ENCODE peak calls at places on chromosomes 1 and 21, in eight cellular contexts. G is mucosa of descending colon, R is heart left ventricle, X is progenitor cell of endocrine pancreas, I is fibroblast of villous mesenchyme, Y is fibroblast of the aortic adventitia, T is brain microvascular endothelial cell, P is PC-3. Z is an unnamed sample.

GRCh38 chr1:84750110-84750509 is 59.8 kb upstream of the SSX2IP start:
- DNase-seq in Y (no peak), T (no peak), R (no peak), G (no peak), P (peak), I (no peak), X (no peak), Z (peak)

GRCh38 chr1:98030483-98030882 is 109.6 kb upstream of the DPYD start:
- DNase-seq in R (no peak), X (no peak), G (no peak), P (peak), Y (peak), T (no peak), I (no peak), Z (no peak)

GRCh38 chr1:66383168-66383567 is 150.8 kb upstream of the SGIP1 start:
- DNase-seq in I (no peak), T (no peak), P (no peak), X (no peak), Y (no peak), G (no peak), R (no peak), Z (peak)

GRCh38 chr1:92968138-92969032 is 7.1 kb upstream of the DIPK1A start:
- DNase-seq in I (peak), X (no peak), Y (no peak), R (no peak), G (peak), P (peak), T (no peak), Z (peak)

GRCh38 chr1:240092301-240093119 is 827 bp downstream of the FMN2 start:
- DNase-seq in T (peak), I (peak), Y (peak), P (peak), X (peak), R (peak), G (no peak), Z (peak)

GRCh38 chr21:43585924-43586411 is 73.3 kb downstream of the HSF2BP start:
- DNase-seq in G (no peak), Y (peak), T (peak), X (no peak), I (peak), P (peak), R (no peak), Z (peak)

GRCh38 chr1:244450597-244451538 is 841 bp downstream of the ADSS2 start:
- DNase-seq in T (peak), R (peak), Y (peak), I (peak), G (peak), X (peak), P (peak), Z (peak)

GRCh38 chr1:230831706-230832105 is 36.6 kb downstream of the C1orf198 start:
- DNase-seq in R (no peak), T (no peak), I (peak), G (no peak), Y (peak), X (no peak), P (no peak), Z (no peak)

GRCh38 chr1:210089848-210090247 is 142.7 kb upstream of the SERTAD4 start:
- DNase-seq in I (no peak), T (no peak), Y (peak), X (no peak), R (no peak), G (no peak), P (peak), Z (peak)

GRCh38 chr1:158098256-158098655 is 82.4 kb upstream of the CD1D start:
- DNase-seq in X (no peak), R (no peak), P (no peak), Y (no peak), T (no peak), G (no peak), I (no peak), Z (no peak)

GRCh38 chr1:100924212-100924611 is 28.3 kb downstream of the SLC30A7 start:
- DNase-seq in G (no peak), I (no peak), X (no peak), P (peak), R (no peak), Y (peak), T (peak), Z (no peak)

GRCh38 chr1:154884868-154885706 is 15.0 kb upstream of the KCNN3 start:
- DNase-seq in I (no peak), Y (no peak), R (no peak), G (no peak), T (no peak), X (no peak), P (no peak), Z (no peak)

GRCh38 chr1:39554277-39554676 is 22.3 kb downstream of the PABPC4 start:
- DNase-seq in T (no peak), X (no peak), Y (no peak), G (no peak), I (no peak), R (no peak), P (no peak), Z (no peak)

GRCh38 chr1:48678684-48679083 is 98.0 kb downstream of the BEND5 start:
- DNase-seq in Y (no peak), X (no peak), R (no peak), G (no peak), P (no peak), I (no peak), T (no peak), Z (no peak)

GRCh38 chr1:22816063-22816775 is 105.6 kb downstream of the EPHB2 start:
- DNase-seq in G (no peak), R (no peak), T (no peak), P (no peak), I (no peak), X (no peak), Y (no peak), Z (no peak)

GRCh38 chr1:209715314-209715713 is 10.7 kb downstream of the HSD11B1 start:
- DNase-seq in P (peak), X (no peak), I (no peak), G (no peak), T (no peak), Y (no peak), R (no peak), Z (no peak)

GRCh38 chr1:180504186-180504585 is 1.8 kb upstream of the ACBD6 start:
- DNase-seq in P (no peak), R (no peak), Y (no peak), T (no peak), G (no peak), I (no peak), X (no peak), Z (no peak)

GRCh38 chr1:156129687-156130577 is 15.4 kb downstream of the LMNA start:
- DNase-seq in Y (peak), I (peak), G (peak), R (peak), X (peak), P (peak), T (peak), Z (peak)

GRCh38 chr1:19683351-19683750 is 18.7 kb downstream of the HTR6 start:
- DNase-seq in Y (peak), I (no peak), G (no peak), T (no peak), X (no peak), R (peak), P (no peak), Z (no peak)

GRCh38 chr1:240337795-240338194 is 246.1 kb downstream of the FMN2 start:
- DNase-seq in P (no peak), X (no peak), Y (peak), I (peak), T (peak), G (no peak), R (no peak), Z (peak)

GRCh38 chr1:227901239-227901905 is 46.4 kb downstream of the WNT9A start:
- DNase-seq in Y (no peak), X (no peak), R (peak), G (no peak), T (no peak), P (no peak), I (no peak), Z (no peak)

GRCh38 chr1:26468911-26469310 is 3.3 kb upstream of the HMGN2 start:
- DNase-seq in G (peak), P (no peak), X (no peak), R (no peak), T (no peak), I (no peak), Y (no peak), Z (no peak)

GRCh38 chr1:182189535-182190066 is 128.1 kb upstream of the ZNF648 start:
- DNase-seq in P (no peak), G (no peak), I (no peak), X (no peak), T (no peak), Y (no peak), R (no peak), Z (no peak)

GRCh38 chr1:115242543-115242942 is 95.5 kb downstream of the NGF start:
- DNase-seq in P (no peak), T (no peak), G (no peak), I (no peak), X (no peak), R (no peak), Y (no peak), Z (no peak)

GRCh38 chr1:109482796-109483638 is 688 bp upstream of the ATXN7L2 start:
- DNase-seq in Y (no peak), P (no peak), G (peak), I (no peak), X (peak), R (peak), T (no peak), Z (no peak)

GRCh38 chr1:229905652-229906051 is 161.4 kb upstream of the GALNT2 start:
- DNase-seq in Y (no peak), G (no peak), I (no peak), X (no peak), R (no peak), T (no peak), P (no peak), Z (no peak)

GRCh38 chr1:86499987-86500593 is 31.4 kb downstream of the CLCA1 start:
- DNase-seq in X (no peak), G (no peak), T (no peak), P (peak), I (peak), Y (peak), R (no peak), Z (peak)

GRCh38 chr1:86448670-86449069 is 20.1 kb upstream of the CLCA1 start:
- DNase-seq in I (no peak), G (no peak), T (no peak), P (no peak), Y (peak), R (no peak), X (no peak), Z (no peak)

GRCh38 chr1:237736372-237737029 is 154.2 kb downstream of the ZP4 start:
- DNase-seq in G (peak), X (no peak), R (no peak), Y (no peak), I (peak), T (peak), P (peak), Z (peak)

GRCh38 chr1:84603223-84603622 is 29.0 kb upstream of the CTBS start:
- DNase-seq in I (peak), X (no peak), G (no peak), R (no peak), T (peak), Y (peak), P (peak), Z (no peak)

GRCh38 chr1:242245255-242245654 is 246.4 kb upstream of the MAP1LC3C start:
- DNase-seq in P (no peak), Y (no peak), X (no peak), I (no peak), R (no peak), T (no peak), G (no peak), Z (no peak)

GRCh38 chr1:22738069-22738435 is 27.4 kb downstream of the EPHB2 start:
- DNase-seq in R (no peak), X (no peak), T (no peak), G (no peak), P (no peak), Y (no peak), I (no peak), Z (no peak)

GRCh38 chr1:101781437-101781836 is 215.3 kb downstream of the OLFM3 start:
- DNase-seq in Y (no peak), X (no peak), P (peak), G (peak), R (no peak), I (no peak), T (no peak), Z (peak)

GRCh38 chr1:187928288-187928687 is 1099.5 kb downstream of the PLA2G4A start:
- DNase-seq in Y (peak), I (peak), X (no peak), R (no peak), P (peak), G (no peak), T (peak), Z (peak)
- TF ChIP-seq CTCF in Y (no peak), I (peak), X (peak), R (peak), P (peak), G (no peak), T (peak), Z (peak)

DNA sequence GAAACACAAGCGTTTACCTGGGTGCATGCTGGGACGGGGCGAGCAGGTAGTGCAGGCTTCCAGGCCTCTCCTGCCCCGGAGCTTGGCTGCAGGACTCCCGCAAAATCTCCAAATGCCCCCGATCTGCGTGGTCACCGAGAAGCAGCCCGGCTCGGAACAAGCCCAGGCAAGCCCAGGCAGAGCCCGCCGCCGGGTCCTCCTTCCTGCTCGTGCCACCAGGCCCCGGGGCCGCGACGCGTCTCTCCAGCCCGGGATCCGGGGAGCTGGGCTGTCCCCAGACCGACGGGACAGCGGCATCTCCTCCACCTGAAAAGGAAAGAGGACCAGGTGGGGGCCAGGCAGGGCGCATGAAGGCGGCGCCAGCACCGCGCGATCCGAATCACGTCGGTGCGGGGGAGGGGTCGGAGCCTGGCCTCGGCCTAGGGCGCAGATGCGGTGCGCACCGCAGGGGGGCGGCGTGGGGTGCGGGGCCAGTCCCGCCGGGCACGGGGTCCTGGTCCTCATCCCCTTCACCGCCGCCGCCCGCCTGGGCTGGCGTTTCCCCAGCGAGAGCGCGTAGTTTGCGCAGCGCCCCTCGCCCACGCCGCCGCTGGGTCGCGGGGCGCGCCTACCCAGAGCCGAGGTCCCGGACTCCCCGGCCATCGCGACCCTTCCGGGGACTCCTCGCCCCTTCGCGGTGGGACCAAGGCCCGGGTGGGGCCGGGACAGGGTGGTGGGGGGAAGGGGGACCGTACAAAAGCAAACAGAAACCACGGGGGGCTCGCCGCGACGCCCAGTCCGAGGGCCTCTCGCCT is 52.4 kb upstream of the H6PD start:
- DNase-seq in I (peak), X (peak), P (peak), Y (peak), R (no peak), G (peak), T (no peak), Z (peak)
- TF ChIP-seq CTCF in I (peak), X (peak), P (peak), Y (peak), R (peak), G (no peak), T (no peak), Z (peak)

DNA sequence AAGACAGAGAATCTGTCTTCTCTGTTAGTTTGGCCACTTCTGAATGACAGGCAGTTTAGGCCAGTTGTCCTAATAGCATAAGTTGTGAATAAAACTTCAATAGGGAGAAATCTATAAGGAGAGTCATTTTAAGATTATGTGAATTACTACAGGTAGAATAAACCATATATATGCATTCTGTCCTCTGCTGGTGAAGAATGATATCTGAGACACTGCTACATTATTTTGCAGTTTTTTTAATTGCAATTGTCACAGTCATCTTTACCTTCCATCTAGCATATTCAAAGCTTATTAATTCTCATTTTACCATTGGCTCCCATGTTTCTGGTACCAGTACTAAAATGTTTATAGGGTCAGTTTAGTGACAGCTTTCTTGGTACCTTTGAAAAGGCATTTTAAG is 519.6 kb upstream of the DEPDC1 start:
- DNase-seq in G (no peak), Y (no peak), X (no peak), T (no peak), R (no peak), I (no peak), P (peak), Z (no peak)
- TF ChIP-seq CTCF in G (no peak), Y (peak), X (no peak), T (no peak), R (no peak), I (no peak), P (peak), Z (no peak)

DNA sequence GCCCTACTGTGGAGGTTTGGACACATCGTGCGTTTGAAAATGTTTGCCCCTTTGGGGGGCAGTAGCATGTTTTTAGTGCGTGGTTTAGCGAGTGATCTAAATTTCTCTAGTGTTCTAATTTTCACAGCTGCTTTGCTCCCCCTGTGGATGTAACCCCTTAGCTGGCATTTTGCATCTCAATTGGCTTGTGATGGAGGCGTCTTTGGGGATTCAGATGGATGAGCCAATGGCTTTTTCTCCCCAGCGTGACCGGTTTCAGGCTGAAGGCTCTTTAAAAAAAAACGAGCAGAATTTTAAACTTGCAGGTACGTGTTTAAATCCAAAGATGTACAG is 842 bp downstream of the CDC7 start:
- DNase-seq in I (no peak), R (no peak), G (no peak), P (no peak), X (no peak), Y (peak), T (peak), Z (peak)
- TF ChIP-seq CTCF in I (no peak), R (peak), G (no peak), P (peak), X (no peak), Y (no peak), T (no peak), Z (no peak)

GRCh38 chr1:61053712-61054608 is 28.4 kb upstream of the NFIA start:
- DNase-seq in Y (peak), G (peak), R (peak), X (no peak), T (no peak), I (no peak), P (no peak), Z (no peak)

GRCh38 chr1:61052393-61053280 is 29.7 kb upstream of the NFIA start:
- DNase-seq in T (no peak), R (no peak), X (no peak), Y (no peak), P (no peak), I (no peak), G (no peak), Z (no peak)

GRCh38 chr1:61054636-61055035 is 27.7 kb upstream of the NFIA start:
- DNase-seq in X (no peak), R (no peak), G (peak), I (peak), Y (no peak), P (no peak), T (no peak), Z (no peak)

GRCh38 chr1:61051455-61052392 is 30.6 kb upstream of the NFIA start:
- DNase-seq in G (no peak), T (no peak), R (peak), I (no peak), Y (peak), P (no peak), X (no peak), Z (no peak)

GRCh38 chr1:61053281-61053711 is 29.1 kb upstream of the NFIA start:
- DNase-seq in T (no peak), G (no peak), Y (peak), P (no peak), X (no peak), I (no peak), R (no peak), Z (no peak)
- TF ChIP-seq CTCF in T (no peak), G (no peak), Y (no peak), P (no peak), X (no peak), I (no peak), R (no peak), Z (no peak)

GRCh38 chr1:24142546-24143431 is at the start of gene IL22RA1:
- DNase-seq in P (peak), T (peak), Y (peak), I (no peak), X (no peak), G (peak), R (no peak), Z (peak)
- TF ChIP-seq CTCF in P (no peak), T (no peak), Y (no peak), I (no peak), X (no peak), G (no peak), R (no peak), Z (no peak)

DNA sequence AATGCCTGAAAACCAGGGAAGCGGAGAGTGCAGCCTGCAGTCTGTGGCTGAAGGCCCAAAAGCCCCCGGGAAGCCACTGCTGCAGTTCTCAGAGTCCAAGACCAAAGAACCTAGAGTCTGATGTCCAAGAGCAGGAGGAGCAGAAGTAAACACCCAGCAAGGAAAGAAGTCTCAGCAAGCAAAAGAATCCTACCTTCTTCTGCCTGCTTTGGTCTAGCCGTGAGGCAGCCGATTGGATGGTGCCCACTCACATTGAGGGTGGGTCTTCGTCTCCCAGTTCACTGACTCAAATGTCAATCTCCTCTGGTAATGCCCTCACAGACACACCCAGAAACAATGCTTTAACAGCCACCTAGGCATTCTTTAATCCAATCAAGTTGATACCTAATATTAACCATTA is 217.5 kb downstream of the PLA2G4A start:
- DNase-seq in I (no peak), R (no peak), T (no peak), G (no peak), Y (no peak), X (no peak), P (no peak), Z (no peak)
- TF ChIP-seq CTCF in I (no peak), R (no peak), T (no peak), G (no peak), Y (no peak), X (no peak), P (no peak), Z (no peak)

GRCh38 chr21:38720074-38720473 is 85.7 kb upstream of the ETS2 start:
- DNase-seq in G (no peak), P (no peak), T (no peak), R (no peak), I (no peak), X (no peak), Y (no peak), Z (no peak)

GRCh38 chr21:38716942-38717341 is 88.8 kb upstream of the ETS2 start:
- DNase-seq in Y (no peak), X (no peak), R (no peak), P (peak), I (peak), T (peak), G (no peak), Z (peak)

GRCh38 chr21:38714998-38715397 is 90.7 kb upstream of the ETS2 start:
- DNase-seq in P (no peak), X (no peak), I (no peak), G (no peak), T (no peak), Y (no peak), R (no peak), Z (peak)

GRCh38 chr21:38712076-38712475 is 93.7 kb upstream of the ETS2 start:
- DNase-seq in I (peak), X (no peak), G (peak), R (no peak), P (peak), Y (peak), T (peak), Z (peak)

GRCh38 chr21:38716088-38716487 is 89.6 kb upstream of the ETS2 start:
- DNase-seq in X (no peak), P (no peak), I (no peak), R (no peak), T (no peak), G (no peak), Y (no peak), Z (no peak)
- TF ChIP-seq CTCF in X (no peak), P (no peak), I (no peak), R (no peak), T (no peak), G (no peak), Y (no peak), Z (no peak)

GRCh38 chr21:36541721-36542139 is 61.8 kb upstream of the CLDN14 start:
- DNase-seq in P (no peak), T (no peak), G (no peak), Y (no peak), R (no peak), X (no peak), I (no peak), Z (no peak)
- TF ChIP-seq CTCF in P (no peak), T (no peak), G (no peak), Y (no peak), R (no peak), X (no peak), I (no peak), Z (no peak)